ENCODE peak calls at places on chromosomes 3 and 15, in five cellular contexts. J is heart left ventricle, C is sigmoid colon, S is AG10803, N is GM12865. Q is an unnamed sample.

GRCh38 chr3:134974621-134975020 is 179.6 kb downstream of the EPHB1 start:
- DNase-seq in J (no peak), C (no peak), S (no peak), N (no peak), Q (no peak)

GRCh38 chr15:92880796-92881569 is 19.1 kb upstream of the CHD2 start:
- DNase-seq in J (no peak), C (no peak), S (no peak), N (no peak), Q (no peak)

GRCh38 chr15:101078669-101079323 is 159.6 kb downstream of the LRRK1 start:
- DNase-seq in J (no peak), C (peak; percentile 49), S (no peak), N (no peak), Q (peak; percentile 66)

GRCh38 chr3:58668247-58668646 is 1.7 kb upstream of the FAM3D start:
- DNase-seq in J (no peak), C (no peak), S (no peak), N (no peak), Q (no peak)

GRCh38 chr3:140441006-140441405 is 236.9 kb upstream of the TRIM42 start:
- DNase-seq in J (no peak), C (no peak), S (no peak), N (no peak), Q (no peak)

GRCh38 chr3:143885803-143886427 is 37.6 kb upstream of the SLC9A9 start:
- DNase-seq in J (no peak), C (no peak), S (peak; percentile 40), N (peak; percentile 74), Q (peak; percentile 76)

GRCh38 chr3:52836471-52836845 is 1.6 kb upstream of the MUSTN1 start:
- DNase-seq in J (no peak), C (no peak), S (no peak), N (no peak), Q (no peak)

GRCh38 chr3:71245052-71245488 is 338.5 kb downstream of the FOXP1 start:
- DNase-seq in J (no peak), C (peak; percentile 87), S (peak; percentile 46), N (no peak), Q (no peak)

GRCh38 chr15:75731248-75732100 is 18.8 kb upstream of the CSPG4 start:
- DNase-seq in J (peak; percentile 77), C (peak; percentile 91), S (peak; percentile 42), N (no peak), Q (peak; percentile 75)

DNA sequence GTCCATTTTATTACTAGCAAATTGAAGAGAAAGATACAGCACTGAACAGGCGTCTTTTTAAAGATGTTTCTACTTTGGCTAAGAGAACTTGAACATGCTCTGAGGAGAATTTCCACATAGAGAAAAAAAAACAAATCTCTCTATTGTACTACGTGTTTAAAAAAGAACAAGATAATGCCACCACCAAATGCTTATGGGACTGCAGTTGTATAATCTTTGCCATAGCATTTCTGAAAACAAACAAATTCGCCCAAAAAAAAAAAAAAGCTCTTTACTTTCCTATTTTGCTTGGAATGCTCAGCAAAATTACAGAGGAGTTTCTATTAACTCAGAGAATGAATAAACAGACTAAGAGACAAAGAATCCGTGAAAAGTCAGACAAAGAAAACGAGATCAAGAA is 114.2 kb downstream of the CNTN3 start:
- DNase-seq in J (no peak), C (no peak), S (peak; percentile 55), N (no peak), Q (no peak)
- H3K4me3 ChIP-seq in J (no peak overlapping the region), C (no peak overlapping the region), S (no peak overlapping the region), N (no peak overlapping the region), Q (no peak overlapping the region)

GRCh38 chr3:122246214-122246613 is 62.7 kb downstream of the CASR start:
- DNase-seq in J (no peak), C (no peak), S (peak; percentile 41), N (peak; percentile 41), Q (no peak)
- H3K4me3 ChIP-seq in J (peak overlapping the region; percentile 7), C (no peak overlapping the region), S (peak overlapping the region; percentile 30), N (peak overlapping the region; percentile 66), Q (no peak overlapping the region)

DNA sequence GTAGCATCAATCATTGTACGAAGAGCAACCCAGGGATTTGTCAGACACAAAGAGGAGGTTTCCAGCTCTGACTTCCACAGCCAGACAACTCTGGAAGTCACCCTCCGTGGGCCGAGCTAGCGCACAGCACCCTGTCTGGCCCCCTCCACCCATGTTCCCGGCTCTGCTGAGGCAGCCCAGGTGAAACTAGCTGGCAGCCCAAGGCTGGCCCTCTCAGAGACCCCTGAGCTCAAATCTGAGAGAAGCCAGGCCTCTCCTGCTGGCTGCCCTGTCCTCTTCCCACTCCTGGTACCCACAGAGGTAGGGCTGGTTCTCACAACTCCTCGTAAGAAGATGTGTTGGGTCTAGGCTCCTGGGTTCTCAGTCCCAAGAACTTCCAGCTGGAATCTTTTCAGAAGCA is 157.0 kb upstream of the BNIP2 start:
- DNase-seq in J (no peak), C (no peak), S (no peak), N (no peak), Q (no peak)
- H3K4me3 ChIP-seq in J (no peak overlapping the region), C (no peak overlapping the region), S (no peak overlapping the region), N (no peak overlapping the region), Q (no peak overlapping the region)

GRCh38 chr3:150291515-150291914 is 116.6 kb upstream of the TSC22D2 start:
- DNase-seq in J (no peak), C (no peak), S (no peak), N (no peak), Q (no peak)
- H3K4me3 ChIP-seq in J (no peak overlapping the region), C (no peak overlapping the region), S (no peak overlapping the region), N (no peak overlapping the region), Q (no peak overlapping the region)

DNA sequence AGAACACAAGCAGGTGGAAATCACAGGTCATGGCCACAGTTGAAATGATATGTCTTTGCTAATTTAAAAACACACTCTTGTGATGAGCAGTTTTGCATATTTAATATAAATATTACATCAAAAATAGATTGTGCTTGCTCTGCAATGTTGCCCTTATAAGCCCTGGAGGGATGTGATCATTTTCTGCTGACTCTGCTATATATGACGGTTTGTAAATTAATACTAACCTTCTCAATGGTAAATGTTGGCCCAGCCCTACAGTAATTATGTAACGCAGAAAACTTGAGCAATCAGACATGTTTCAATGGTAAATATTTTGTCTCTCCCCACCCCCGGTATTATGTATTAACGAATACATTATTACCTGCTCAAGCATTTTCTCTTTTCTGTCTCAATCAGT is 359.5 kb upstream of the CNTN6 start:
- DNase-seq in J (no peak), C (no peak), S (no peak), N (no peak), Q (no peak)
- H3K4me3 ChIP-seq in J (no peak overlapping the region), C (no peak overlapping the region), S (no peak overlapping the region), N (no peak overlapping the region), Q (no peak overlapping the region)

DNA sequence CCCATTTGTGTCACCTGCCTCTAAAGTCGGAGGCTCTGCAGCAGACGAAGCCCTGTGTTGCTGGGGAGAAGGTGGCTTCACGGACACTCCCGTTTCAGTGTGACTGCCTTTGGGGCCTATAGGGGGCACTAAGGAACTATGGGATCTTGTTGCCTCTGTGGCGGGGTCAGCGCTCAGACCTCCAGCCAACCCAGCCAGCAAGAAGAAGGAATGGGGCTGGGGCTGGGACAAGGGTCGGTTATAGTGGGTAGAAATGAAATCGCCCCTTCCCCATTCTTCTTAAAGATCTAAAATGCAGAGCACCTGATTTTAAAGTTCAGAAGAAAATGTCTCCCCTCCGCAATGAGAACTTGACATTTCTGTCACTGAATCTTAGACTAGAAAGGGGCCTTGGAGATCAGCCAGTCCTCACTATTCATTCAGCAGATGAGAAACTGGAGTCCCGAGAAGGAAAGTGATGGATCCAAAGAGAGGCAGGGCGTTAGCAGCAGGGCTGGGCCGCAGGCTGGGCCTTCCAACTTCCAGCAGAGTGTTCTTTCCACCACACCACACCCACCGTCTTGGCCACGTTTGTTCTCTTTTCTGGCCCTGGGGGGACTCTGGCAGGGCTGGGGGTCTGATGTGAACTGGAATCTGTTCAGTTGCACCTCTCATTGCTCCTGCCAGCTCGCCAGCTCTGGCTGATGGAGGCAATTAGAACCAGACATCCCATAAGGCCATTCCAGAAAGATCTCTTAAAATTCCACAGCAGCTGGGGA is 195.4 kb downstream of the OPA1 start:
- DNase-seq in J (peak; percentile 70), C (peak; percentile 84), S (peak; percentile 55), N (peak; percentile 66), Q (peak; percentile 91)
- H3K4me3 ChIP-seq in J (no peak overlapping the region), C (no peak overlapping the region), S (no peak overlapping the region), N (no peak overlapping the region), Q (no peak overlapping the region)

GRCh38 chr15:33030315-33030714 is 164.2 kb downstream of the FMN1 start:
- DNase-seq in J (no peak), C (no peak), S (no peak), N (no peak), Q (no peak)
- H3K4me3 ChIP-seq in J (no peak overlapping the region), C (no peak overlapping the region), S (no peak overlapping the region), N (no peak overlapping the region), Q (no peak overlapping the region)

GRCh38 chr3:81743096-81744025 is 18.1 kb downstream of the GBE1 start:
- DNase-seq in J (no peak), C (peak; percentile 74), S (peak; percentile 98), N (no peak), Q (no peak)

GRCh38 chr3:81742581-81742980 is 18.9 kb downstream of the GBE1 start:
- DNase-seq in J (no peak), C (no peak), S (no peak), N (no peak), Q (no peak)

GRCh38 chr3:81744366-81744765 is 17.1 kb downstream of the GBE1 start:
- DNase-seq in J (no peak), C (no peak), S (peak; percentile 97), N (no peak), Q (no peak)

GRCh38 chr3:81741214-81741613 is 20.2 kb downstream of the GBE1 start:
- DNase-seq in J (no peak), C (no peak), S (peak; percentile 71), N (no peak), Q (no peak)

GRCh38 chr3:81740731-81741130 is 20.7 kb downstream of the GBE1 start:
- DNase-seq in J (no peak), C (no peak), S (no peak), N (no peak), Q (no peak)
- H3K4me3 ChIP-seq in J (no peak overlapping the region), C (no peak overlapping the region), S (no peak overlapping the region), N (no peak overlapping the region), Q (no peak overlapping the region)

Q was measured in endodermal cell.